ENCODE peak calls at places on chromosomes 2 and 18, in seven cellular contexts. B is breast epithelium, I is gastrocnemius medialis, R is IMR-90, M is body of pancreas, P is heart left ventricle, L is uterus. K is an unnamed sample. For H3K36me3, the result is how much of the 10 kb centered on the place peaks cover.

GRCh38 chr2:162220438-162220837 is 22.8 kb downstream of the FAP start:
- DNase-seq in M (no peak), I (no peak), P (no peak), B (no peak), L (no peak), R (no peak), K (no peak)

GRCh38 chr2:170843656-170844055 is 27.0 kb downstream of the GAD1 start:
- DNase-seq in L (no peak), P (no peak), B (no peak), I (no peak), M (no peak), R (peak), K (no peak)

GRCh38 chr2:149611100-149611820 is 23.7 kb upstream of the MMADHC start:
- DNase-seq in P (no peak), R (no peak), M (peak), B (no peak), L (no peak), I (no peak), K (no peak)

GRCh38 chr2:233349005-233349998 is 5.0 kb upstream of the DGKD start:
- DNase-seq in P (peak), M (no peak), L (peak), I (peak), R (peak), B (peak), K (peak)

GRCh38 chr2:235866373-235866772 is 301.8 kb downstream of the GBX2 start:
- DNase-seq in L (no peak), M (no peak), B (no peak), R (peak), P (no peak), I (no peak), K (no peak)

GRCh38 chr18:267380-267687 is 513 bp downstream of the THOC1 start:
- DNase-seq in R (no peak), B (no peak), M (peak), L (no peak), I (no peak), P (no peak), K (peak)

GRCh38 chr2:71782323-71782722 is 329.0 kb downstream of the DYSF start:
- DNase-seq in I (no peak), P (no peak), L (no peak), B (no peak), R (no peak), M (no peak), K (no peak)

GRCh38 chr2:69791045-69791444 is 38.4 kb upstream of the GMCL1 start:
- DNase-seq in P (no peak), R (no peak), B (no peak), L (no peak), M (no peak), I (no peak), K (no peak)

GRCh38 chr2:66851449-66851872 is 416.5 kb downstream of the MEIS1 start:
- DNase-seq in M (peak), I (no peak), B (no peak), R (peak), P (no peak), L (no peak), K (no peak)

GRCh38 chr18:50203801-50204604 is 9.1 kb upstream of the MYO5B start:
- DNase-seq in M (peak), I (no peak), R (peak), B (no peak), P (peak), L (no peak), K (peak)

GRCh38 chr2:236573066-236573929 is 3.7 kb downstream of the ACKR3 start:
- DNase-seq in L (no peak), I (no peak), M (peak), P (no peak), R (no peak), B (no peak), K (no peak)

GRCh38 chr2:150135223-150135883 is 352.1 kb downstream of the RND3 start:
- DNase-seq in M (peak), P (no peak), I (no peak), B (no peak), R (no peak), L (no peak), K (no peak)

GRCh38 chr2:2021995-2022394 is 277.7 kb upstream of the PXDN start:
- DNase-seq in P (no peak), L (no peak), R (no peak), M (no peak), I (no peak), B (no peak), K (no peak)

GRCh38 chr2:122758967-122759366 is 1003.5 kb downstream of the TSN start:
- DNase-seq in L (no peak), B (no peak), P (no peak), R (no peak), M (no peak), I (no peak), K (no peak)

GRCh38 chr18:46632401-46633089 is 24.5 kb downstream of the LOXHD1 start:
- DNase-seq in B (no peak), M (no peak), P (no peak), R (peak), I (no peak), L (no peak), K (no peak)

GRCh38 chr18:58015045-58015444 is 29.0 kb upstream of the NEDD4L start:
- DNase-seq in I (no peak), P (no peak), R (no peak), M (no peak), B (no peak), L (no peak), K (no peak)

GRCh38 chr2:40168032-40168431 is 283.9 kb downstream of the SLC8A1 start:
- DNase-seq in I (no peak), L (no peak), B (no peak), P (no peak), M (no peak), R (no peak), K (no peak)

GRCh38 chr2:165371356-165371755 is 98.1 kb upstream of the CSRNP3 start:
- DNase-seq in P (no peak), L (no peak), I (no peak), M (no peak), B (no peak), R (no peak), K (no peak)

GRCh38 chr18:59911600-59911999 is 11.8 kb downstream of the PMAIP1 start:
- DNase-seq in M (no peak), B (no peak), P (no peak), R (no peak), L (no peak), I (no peak), K (no peak)

GRCh38 chr18:54529444-54529843 is 61.6 kb upstream of the DYNAP start:
- DNase-seq in M (no peak), I (no peak), L (no peak), R (no peak), P (no peak), B (no peak), K (no peak)

GRCh38 chr2:102101844-102102635 is 40.5 kb upstream of the IL1R1 start:
- DNase-seq in L (no peak), I (no peak), P (no peak), M (peak), R (no peak), B (no peak), K (no peak)

GRCh38 chr2:130353291-130354134 is 2.3 kb upstream of the PTPN18 start:
- DNase-seq in P (no peak), M (peak), B (no peak), L (no peak), I (no peak), R (no peak), K (no peak)

GRCh38 chr18:11587432-11587831 is 22.0 kb upstream of the SLC35G4 start:
- DNase-seq in B (no peak), L (no peak), P (no peak), R (no peak), I (no peak), M (no peak), K (no peak)

GRCh38 chr18:22817844-22818243 is 115.3 kb upstream of the RBBP8 start:
- DNase-seq in B (no peak), L (no peak), M (no peak), P (no peak), I (no peak), R (peak), K (no peak)

GRCh38 chr2:179749210-179749609 is 112.2 kb downstream of the ZNF385B start:
- DNase-seq in I (no peak), L (no peak), R (peak), B (no peak), P (no peak), M (no peak), K (no peak)

GRCh38 chr2:180520206-180520605 is 460.2 kb upstream of the UBE2E3 start:
- DNase-seq in L (no peak), M (no peak), P (no peak), B (no peak), R (peak), I (no peak), K (no peak)

GRCh38 chr18:9017900-9018217 is 84.6 kb upstream of the NDUFV2 start:
- DNase-seq in B (no peak), P (no peak), L (no peak), R (peak), M (no peak), I (no peak), K (no peak)

GRCh38 chr18:28637897-28638296 is 461.0 kb upstream of the CDH2 start:
- DNase-seq in M (no peak), B (no peak), P (no peak), L (no peak), I (no peak), R (no peak), K (no peak)

GRCh38 chr2:64404743-64405142 is 49.2 kb upstream of the LGALSL start:
- DNase-seq in R (no peak), B (no peak), M (peak), L (peak), I (no peak), P (no peak), K (no peak)

GRCh38 chr2:239215136-239215925 is 185.5 kb downstream of the HDAC4 start:
- DNase-seq in R (no peak), P (no peak), M (no peak), L (no peak), B (no peak), I (peak), K (no peak)

GRCh38 chr2:20415511-20415918 is 31.4 kb upstream of the RHOB start:
- DNase-seq in P (no peak), R (no peak), M (no peak), I (no peak), B (no peak), L (no peak), K (no peak)

GRCh38 chr2:38115216-38116012 is 39.5 kb upstream of the CYP1B1 start:
- DNase-seq in L (peak), M (peak), P (peak), B (peak), R (peak), I (peak), K (peak)

GRCh38 chr2:172674034-172674967 is 61.3 kb upstream of the RAPGEF4 start:
- DNase-seq in P (no peak), R (no peak), L (no peak), B (no peak), M (peak), I (peak), K (peak)

GRCh38 chr18:3867768-3868445 is 417.9 kb downstream of the TGIF1 start:
- DNase-seq in P (no peak), B (no peak), R (no peak), I (no peak), L (no peak), M (no peak), K (no peak)

GRCh38 chr2:179460530-179460929 is 195.9 kb upstream of the SESTD1 start:
- DNase-seq in P (no peak), L (no peak), R (peak), I (peak), M (no peak), B (no peak), K (no peak)

GRCh38 chr2:45836740-45837139 is 185.3 kb downstream of the PRKCE start:
- DNase-seq in R (no peak), I (no peak), L (no peak), B (no peak), P (no peak), M (no peak), K (no peak)

GRCh38 chr2:71423817-71424420 is 29.4 kb upstream of the DYSF start:
- DNase-seq in B (no peak), P (no peak), R (no peak), M (no peak), I (no peak), L (no peak), K (no peak)

GRCh38 chr2:129481306-129482219 is 497.9 kb upstream of the RAB6C start:
- DNase-seq in I (no peak), P (no peak), L (no peak), M (no peak), R (no peak), B (no peak), K (no peak)

GRCh38 chr2:81266106-81266505 is 961.6 kb upstream of the LRRTM1 start:
- DNase-seq in P (no peak), M (no peak), R (no peak), I (no peak), L (no peak), B (no peak), K (no peak)

GRCh38 chr2:197028230-197028629 is 101.7 kb upstream of the PGAP1 start:
- DNase-seq in M (no peak), B (no peak), I (no peak), L (no peak), R (peak), P (no peak), K (no peak)

GRCh38 chr2:240586919-240587800 is 626 bp downstream of the CAPN10 start:
- DNase-seq in I (no peak), P (peak), L (peak), B (no peak), M (peak), R (no peak), K (peak)
- TF ChIP-seq POLR2A in I (no peak), P (no peak), L (no peak), B (no peak), M (no peak), R (no peak), K (no peak)

DNA sequence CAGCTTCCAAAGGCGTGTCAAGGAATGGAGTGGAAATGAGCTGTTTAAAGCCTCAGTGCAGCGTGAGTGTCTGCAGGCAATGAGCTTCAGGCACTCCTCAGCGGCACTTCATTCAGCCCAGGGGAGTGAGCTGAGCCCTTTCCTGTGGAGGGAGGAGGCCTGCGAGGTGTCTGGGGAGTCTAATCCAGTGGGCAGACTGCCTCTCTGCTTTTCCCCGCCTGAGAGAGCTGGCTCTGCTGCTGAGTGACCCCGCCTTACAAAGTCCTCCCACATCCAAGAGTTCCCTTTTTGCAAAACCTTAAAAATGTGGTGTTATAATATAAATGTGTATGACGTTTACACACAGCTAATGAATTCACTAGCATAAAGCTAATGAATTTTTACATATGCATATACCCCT is 7.0 kb upstream of the LDLRAD4 start:
- DNase-seq in M (no peak), R (no peak), B (no peak), I (no peak), P (no peak), L (no peak), K (peak)
- H3K36me3 ChIP-seq in M (under half), R (under half), B (under half), I (under half), P (under half), L (under half), K (under half)

GRCh38 chr2:229917793-229918192 is 4.0 kb downstream of the TRIP12 start:
- DNase-seq in L (no peak), R (no peak), P (no peak), B (no peak), I (no peak), M (no peak), K (no peak)

GRCh38 chr2:229921101-229921891 is 513 bp downstream of the TRIP12 start:
- DNase-seq in R (peak), M (peak), I (peak), B (peak), P (peak), L (peak), K (peak)

GRCh38 chr2:229922449-229923386 is at the start of gene FBXO36:
- DNase-seq in B (peak), L (peak), I (peak), P (peak), M (peak), R (peak), K (peak)

GRCh38 chr2:229920011-229920781 is 1.6 kb downstream of the TRIP12 start:
- DNase-seq in I (no peak), B (no peak), R (no peak), L (no peak), P (no peak), M (peak), K (peak)

DNA sequence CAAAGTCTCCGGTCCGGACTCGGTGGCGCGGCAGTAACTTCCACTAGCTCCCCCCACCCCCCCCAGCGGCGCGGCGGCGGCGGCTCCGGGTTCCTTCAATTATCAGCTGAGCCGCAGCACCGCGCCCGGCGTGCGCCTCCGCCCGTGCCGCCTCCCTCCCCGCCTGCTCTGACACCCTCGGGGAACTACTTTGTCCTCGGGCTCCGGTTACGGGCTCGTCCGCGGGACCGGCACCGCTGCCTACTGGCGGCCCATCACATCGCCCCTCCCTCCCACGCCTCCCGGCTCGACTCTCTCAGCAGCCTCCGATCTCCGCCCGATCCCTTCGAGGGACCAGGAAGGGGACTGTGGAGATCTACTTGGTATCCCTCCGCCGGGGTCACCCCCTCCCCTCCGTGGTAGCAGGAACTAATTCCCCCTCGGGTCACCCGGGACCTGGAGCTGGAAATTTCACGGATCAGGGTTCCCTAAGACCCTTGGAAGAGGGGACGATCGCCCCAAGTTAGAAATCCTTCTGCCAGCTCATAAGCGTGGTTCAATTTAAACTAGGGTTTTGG is at the start of gene TRIP12:
- DNase-seq in P (peak), B (peak), R (peak), I (peak), M (peak), L (peak), K (peak)
- TF ChIP-seq POLR2A in P (no peak), B (no peak), R (no peak), I (peak), M (peak), L (no peak), K (peak)

DNA sequence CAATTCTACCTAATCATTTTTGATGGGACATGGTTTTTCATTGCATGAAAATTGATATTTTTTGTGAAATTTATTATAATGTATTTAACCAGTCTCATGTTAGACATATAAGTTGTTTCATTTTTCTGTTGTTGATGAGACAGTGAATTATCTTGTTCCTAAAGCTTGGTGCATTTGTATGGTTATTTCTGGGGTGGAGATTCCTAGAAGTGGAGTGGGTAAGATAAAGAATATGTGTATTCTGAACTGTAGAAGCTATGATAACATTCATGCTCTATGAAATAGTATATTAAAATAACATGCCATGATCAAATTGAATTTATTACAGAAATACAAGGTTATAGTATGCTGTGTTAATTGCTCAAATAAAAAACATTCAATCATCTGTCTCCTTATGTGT is 69.2 kb downstream of the BOLA3 start:
- DNase-seq in L (no peak), M (no peak), I (no peak), P (no peak), R (no peak), B (no peak), K (no peak)
- H3K36me3 ChIP-seq in L (under half), M (under half), I (under half), P (under half), R (under half), B (under half), K (under half)

GRCh38 chr2:159151198-159152118 is 135.0 kb downstream of the WDSUB1 start:
- DNase-seq in L (no peak), P (no peak), I (no peak), R (no peak), M (peak), B (no peak), K (no peak)
- TF ChIP-seq POLR2A in L (no peak), P (no peak), I (no peak), R (no peak), M (no peak), B (no peak), K (no peak)

DNA sequence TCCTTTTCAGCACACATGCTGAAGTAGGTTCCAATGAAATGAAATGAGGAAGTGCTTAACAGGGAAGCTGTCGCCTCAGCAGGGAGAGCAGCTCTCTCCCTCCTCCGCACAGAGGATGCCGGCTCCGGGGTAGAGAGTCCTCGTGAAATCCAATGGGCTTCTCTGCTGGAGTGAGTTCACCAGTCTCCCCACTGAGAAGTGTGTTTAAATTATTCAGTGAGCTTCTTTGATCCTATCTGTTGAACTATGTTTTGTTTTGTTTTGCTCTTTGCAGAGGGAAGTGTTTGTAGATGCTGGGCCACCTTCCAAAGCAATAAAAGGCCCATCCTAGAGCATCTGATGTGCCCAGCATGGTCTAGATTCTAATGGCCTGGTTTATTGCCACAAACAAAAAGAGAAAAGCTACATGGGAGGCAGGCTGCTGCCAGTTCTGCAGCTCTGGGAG is 6.8 kb downstream of the PPP1R7 start:
- DNase-seq in P (no peak), B (no peak), M (no peak), I (no peak), L (no peak), R (no peak), K (no peak)
- H3K36me3 ChIP-seq in P (half or more), B (under half), M (under half), I (under half), L (under half), R (under half), K (under half)

DNA sequence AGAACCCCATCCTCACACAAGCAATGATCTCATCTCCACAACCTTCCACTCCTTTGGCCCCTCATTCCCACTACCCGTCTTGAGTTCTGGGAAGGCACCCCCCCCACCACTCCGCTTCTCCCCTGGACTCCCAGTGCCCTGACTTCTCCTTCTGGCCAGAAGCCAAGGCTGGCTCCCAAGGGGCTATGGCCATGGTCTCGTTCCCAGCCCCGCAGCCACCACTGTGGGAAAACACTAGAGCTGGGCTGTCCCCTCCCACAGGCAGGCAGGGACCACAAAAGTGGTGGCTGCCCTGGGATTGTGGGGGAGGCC is 1.5 kb upstream of the ANKRD39 start:
- DNase-seq in P (peak), L (peak), B (no peak), I (no peak), R (no peak), M (no peak), K (peak)
- TF ChIP-seq POLR2A in P (no peak), L (no peak), B (no peak), I (no peak), R (no peak), M (no peak), K (no peak)

GRCh38 chr2:33022989-33023731 is 76.4 kb downstream of the LTBP1 start:
- DNase-seq in B (no peak), R (peak), P (no peak), M (no peak), L (no peak), I (no peak), K (no peak)

GRCh38 chr2:33021542-33022259 is 74.9 kb downstream of the LTBP1 start:
- DNase-seq in R (peak), B (no peak), P (no peak), I (peak), M (no peak), L (no peak), K (no peak)

GRCh38 chr2:33022395-33022985 is 75.7 kb downstream of the LTBP1 start:
- DNase-seq in P (no peak), I (no peak), B (no peak), L (no peak), R (no peak), M (no peak), K (no peak)

GRCh38 chr2:33019796-33020195 is 73.0 kb downstream of the LTBP1 start:
- DNase-seq in P (no peak), L (no peak), R (no peak), M (no peak), B (no peak), I (no peak), K (no peak)

GRCh38 chr2:33020883-33021282 is 74.1 kb downstream of the LTBP1 start:
- DNase-seq in M (no peak), L (no peak), I (no peak), R (no peak), P (no peak), B (no peak), K (no peak)
- H3K36me3 ChIP-seq in M (under half), L (under half), I (under half), R (under half), P (under half), B (under half), K (under half)